ENCODE peak calls at places on chromosomes 4 and X, in five cellular contexts. One of them, this sample, is unnamed.

GRCh38 chr4:98377626-98378025 is 116.4 kb downstream of the RAP1GDS1 start:
- DNase-seq in mammary epithelial cell: no peak
- DNase-seq in Karpas-422: peak; percentile 57
- DNase-seq in pancreas: no peak
- DNase-seq in GM23338: no peak
- DNase-seq in this sample: no peak

GRCh38 chr4:11566440-11567022 is 137.8 kb upstream of the HS3ST1 start:
- DNase-seq in mammary epithelial cell: no peak
- DNase-seq in Karpas-422: no peak
- DNase-seq in pancreas: no peak
- DNase-seq in GM23338: no peak
- DNase-seq in this sample: no peak

GRCh38 chrX:9456250-9457074 is 8.4 kb upstream of the TBL1X start:
- DNase-seq in mammary epithelial cell: no peak
- DNase-seq in Karpas-422: no peak
- DNase-seq in pancreas: no peak
- DNase-seq in GM23338: no peak
- DNase-seq in this sample: no peak

GRCh38 chrX:140709421-140709846 is at the start of gene LINC00632:
- DNase-seq in mammary epithelial cell: no peak
- DNase-seq in Karpas-422: no peak
- DNase-seq in pancreas: no peak
- DNase-seq in GM23338: peak; percentile 53
- DNase-seq in this sample: no peak

GRCh38 chrX:68832516-68833447 is 4.0 kb downstream of the EFNB1 start:
- DNase-seq in mammary epithelial cell: no peak
- DNase-seq in Karpas-422: no peak
- DNase-seq in pancreas: no peak
- DNase-seq in GM23338: peak; percentile 25
- DNase-seq in this sample: peak; percentile 58

GRCh38 chrX:14872355-14872754 is 514 bp downstream of the FANCB start:
- DNase-seq in mammary epithelial cell: no peak
- DNase-seq in Karpas-422: peak; percentile 70
- DNase-seq in pancreas: no peak
- DNase-seq in GM23338: peak; percentile 1
- DNase-seq in this sample: no peak

GRCh38 chrX:151396042-151396826 is 772 bp upstream of the VMA21 start:
- DNase-seq in mammary epithelial cell: no peak
- DNase-seq in Karpas-422: peak; percentile 52
- DNase-seq in pancreas: no peak
- DNase-seq in GM23338: peak; percentile 27
- DNase-seq in this sample: no peak

GRCh38 chrX:124736553-124737240 is 390.3 kb downstream of the SH2D1A start:
- DNase-seq in mammary epithelial cell: no peak
- DNase-seq in Karpas-422: no peak
- DNase-seq in pancreas: no peak
- DNase-seq in GM23338: peak; percentile 89
- DNase-seq in this sample: no peak

GRCh38 chr4:157314906-157315305 is 94.4 kb downstream of the GRIA2 start:
- DNase-seq in mammary epithelial cell: no peak
- DNase-seq in Karpas-422: no peak
- DNase-seq in pancreas: no peak
- DNase-seq in GM23338: no peak
- DNase-seq in this sample: no peak

GRCh38 chr4:173231916-173232315 is 63.3 kb downstream of the GALNT7 start:
- DNase-seq in mammary epithelial cell: peak; percentile 32
- DNase-seq in Karpas-422: no peak
- DNase-seq in pancreas: no peak
- DNase-seq in GM23338: no peak
- DNase-seq in this sample: no peak

GRCh38 chr4:118834070-118834469 is 1.9 kb downstream of the SEC24D start:
- DNase-seq in mammary epithelial cell: no peak
- DNase-seq in Karpas-422: no peak
- DNase-seq in pancreas: no peak
- DNase-seq in GM23338: no peak
- DNase-seq in this sample: no peak

GRCh38 chr4:105135746-105136145 is 10.9 kb upstream of the TET2 start:
- DNase-seq in mammary epithelial cell: no peak
- DNase-seq in Karpas-422: no peak
- DNase-seq in pancreas: no peak
- DNase-seq in GM23338: peak; percentile 25
- DNase-seq in this sample: no peak

GRCh38 chrX:107153005-107153404 is 34.4 kb upstream of the RBM41 start:
- DNase-seq in mammary epithelial cell: no peak
- DNase-seq in Karpas-422: no peak
- DNase-seq in pancreas: no peak
- DNase-seq in GM23338: no peak
- DNase-seq in this sample: no peak

GRCh38 chr4:79609853-79610252 is 201.8 kb upstream of the GK2 start:
- DNase-seq in mammary epithelial cell: no peak
- DNase-seq in Karpas-422: no peak
- DNase-seq in pancreas: no peak
- DNase-seq in GM23338: no peak
- DNase-seq in this sample: no peak

GRCh38 chr4:150464523-150464922 is 117.4 kb upstream of the MAB21L2 start:
- DNase-seq in mammary epithelial cell: no peak
- DNase-seq in Karpas-422: no peak
- DNase-seq in pancreas: no peak
- DNase-seq in GM23338: no peak
- DNase-seq in this sample: no peak

GRCh38 chrX:38275615-38276014 is 51.7 kb downstream of the RPGR start:
- DNase-seq in mammary epithelial cell: peak; percentile 79
- DNase-seq in Karpas-422: no peak
- DNase-seq in pancreas: no peak
- DNase-seq in GM23338: no peak
- DNase-seq in this sample: no peak

GRCh38 chrX:133402042-133402453 is 13.2 kb downstream of the GPC4 start:
- DNase-seq in mammary epithelial cell: peak; percentile 20
- DNase-seq in Karpas-422: no peak
- DNase-seq in pancreas: no peak
- DNase-seq in GM23338: no peak
- DNase-seq in this sample: no peak

GRCh38 chrX:49172280-49172780 is 632 bp downstream of the PLP2 start:
- DNase-seq in mammary epithelial cell: peak; percentile 85
- DNase-seq in Karpas-422: peak; percentile 90
- DNase-seq in pancreas: peak; percentile 88
- DNase-seq in GM23338: peak; percentile 57
- DNase-seq in this sample: peak; percentile 90

GRCh38 chrX:50827996-50828395 is 14.0 kb upstream of the SHROOM4 start:
- DNase-seq in mammary epithelial cell: peak; percentile 85
- DNase-seq in Karpas-422: no peak
- DNase-seq in pancreas: no peak
- DNase-seq in GM23338: no peak
- DNase-seq in this sample: no peak

GRCh38 chrX:23610491-23610890 is 56.8 kb upstream of the PRDX4 start:
- DNase-seq in mammary epithelial cell: peak; percentile 8
- DNase-seq in Karpas-422: no peak
- DNase-seq in pancreas: no peak
- DNase-seq in GM23338: no peak
- DNase-seq in this sample: no peak

GRCh38 chrX:11257711-11258110 is 35.5 kb upstream of the AMELX start:
- DNase-seq in mammary epithelial cell: no peak
- DNase-seq in Karpas-422: no peak
- DNase-seq in pancreas: no peak
- DNase-seq in GM23338: no peak
- DNase-seq in this sample: no peak

GRCh38 chrX:109393859-109394258 is 88.0 kb downstream of the GUCY2F start:
- DNase-seq in mammary epithelial cell: peak; percentile 12
- DNase-seq in Karpas-422: peak; percentile 64
- DNase-seq in pancreas: no peak
- DNase-seq in GM23338: peak; percentile 52
- DNase-seq in this sample: no peak

GRCh38 chrX:129115104-129115503 is 408.2 kb downstream of the SMARCA1 start:
- DNase-seq in mammary epithelial cell: peak; percentile 0
- DNase-seq in Karpas-422: peak; percentile 82
- DNase-seq in pancreas: no peak
- DNase-seq in GM23338: peak; percentile 82
- DNase-seq in this sample: no peak

GRCh38 chr4:144645621-144646522 is at the start of gene HHIP:
- DNase-seq in mammary epithelial cell: peak; percentile 16
- DNase-seq in Karpas-422: no peak
- DNase-seq in pancreas: peak; percentile 67
- DNase-seq in GM23338: peak; percentile 72
- DNase-seq in this sample: peak; percentile 62

GRCh38 chr4:8160233-8160560 is 1.6 kb upstream of the ABLIM2 start:
- DNase-seq in mammary epithelial cell: no peak
- DNase-seq in Karpas-422: no peak
- DNase-seq in pancreas: peak; percentile 70
- DNase-seq in GM23338: no peak
- DNase-seq in this sample: no peak
- H3K4me1 ChIP-seq in mammary epithelial cell: peaks cover 23% of the 10 kb centered on the region
- H3K4me1 ChIP-seq in Karpas-422: peaks cover 16% of the 10 kb centered on the region
- H3K4me1 ChIP-seq in pancreas: peaks cover 10% of the 10 kb centered on the region
- H3K4me1 ChIP-seq in GM23338: no peaks in the 10 kb centered on the region
- H3K4me1 ChIP-seq in this sample: peaks cover 24% of the 10 kb centered on the region

DNA sequence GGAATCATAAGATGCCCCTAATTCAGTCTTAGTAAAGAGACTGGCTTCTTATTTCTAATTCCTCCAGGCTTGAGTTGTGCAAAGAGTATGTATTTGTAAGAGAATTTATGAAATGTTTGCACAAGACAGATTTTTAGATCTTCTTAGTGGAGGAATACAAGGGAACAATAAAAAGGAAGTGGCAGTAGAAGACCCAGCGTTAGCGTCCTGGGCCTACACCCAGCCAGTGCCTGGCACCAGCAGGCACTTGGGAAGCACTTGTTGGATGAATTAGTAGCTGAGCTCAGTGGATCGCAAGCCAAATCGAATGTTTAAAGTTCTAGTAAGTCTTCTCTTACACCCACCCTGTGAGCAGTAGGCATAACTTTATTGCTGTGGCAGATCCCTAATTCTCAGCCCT is 157.4 kb downstream of the PTTG2 start:
- DNase-seq in mammary epithelial cell: no peak
- DNase-seq in Karpas-422: no peak
- DNase-seq in pancreas: no peak
- DNase-seq in GM23338: no peak
- DNase-seq in this sample: no peak
- H3K36me3 ChIP-seq in mammary epithelial cell: no peaks in the 10 kb centered on the region
- H3K36me3 ChIP-seq in Karpas-422: no peaks in the 10 kb centered on the region
- H3K36me3 ChIP-seq in pancreas: no peaks in the 10 kb centered on the region
- H3K36me3 ChIP-seq in GM23338: no peaks in the 10 kb centered on the region
- H3K36me3 ChIP-seq in this sample: peaks cover 32% of the 10 kb centered on the region

DNA sequence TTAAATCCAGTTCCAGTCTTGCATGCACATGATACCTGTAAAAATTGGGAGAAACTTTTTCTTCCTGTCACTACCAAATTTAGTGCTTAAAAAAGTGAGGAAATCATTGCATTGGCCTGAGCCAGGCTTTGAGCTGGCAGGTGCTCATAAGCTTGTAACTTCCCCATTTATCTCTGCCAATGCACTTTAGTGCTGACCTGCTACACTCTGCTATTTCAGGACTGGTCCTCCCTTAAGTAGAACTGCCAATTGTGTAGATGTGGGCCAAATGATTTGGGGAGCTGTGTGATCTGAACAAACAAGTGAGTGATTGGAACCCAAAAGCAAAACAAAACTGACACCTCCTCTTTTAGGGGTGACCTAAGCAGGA is 51.8 kb downstream of the ZNF827 start:
- DNase-seq in mammary epithelial cell: no peak
- DNase-seq in Karpas-422: peak; percentile 82
- DNase-seq in pancreas: no peak
- DNase-seq in GM23338: no peak
- DNase-seq in this sample: no peak
- H3K4me1 ChIP-seq in mammary epithelial cell: peaks cover 9% of the 10 kb centered on the region
- H3K4me1 ChIP-seq in Karpas-422: peaks cover 94% of the 10 kb centered on the region
- H3K4me1 ChIP-seq in pancreas: no peaks in the 10 kb centered on the region
- H3K4me1 ChIP-seq in GM23338: peaks cover 69% of the 10 kb centered on the region
- H3K4me1 ChIP-seq in this sample: peaks cover 29% of the 10 kb centered on the region

GRCh38 chr4:75769044-75769443 is 44.7 kb downstream of the USO1 start:
- DNase-seq in mammary epithelial cell: no peak
- DNase-seq in Karpas-422: no peak
- DNase-seq in pancreas: no peak
- DNase-seq in GM23338: no peak
- DNase-seq in this sample: no peak
- H3K36me3 ChIP-seq in mammary epithelial cell: peaks cover 23% of the 10 kb centered on the region
- H3K36me3 ChIP-seq in Karpas-422: peaks cover 17% of the 10 kb centered on the region
- H3K36me3 ChIP-seq in pancreas: peaks cover 14% of the 10 kb centered on the region
- H3K36me3 ChIP-seq in GM23338: peaks cover 53% of the 10 kb centered on the region
- H3K36me3 ChIP-seq in this sample: peaks cover 50% of the 10 kb centered on the region

GRCh38 chrX:154732421-154733071 is 18.3 kb downstream of the GAB3 start:
- DNase-seq in mammary epithelial cell: peak; percentile 51
- DNase-seq in Karpas-422: no peak
- DNase-seq in pancreas: no peak
- DNase-seq in GM23338: no peak
- DNase-seq in this sample: no peak

GRCh38 chrX:154731203-154731602 is 19.7 kb downstream of the GAB3 start:
- DNase-seq in mammary epithelial cell: no peak
- DNase-seq in Karpas-422: no peak
- DNase-seq in pancreas: no peak
- DNase-seq in GM23338: no peak
- DNase-seq in this sample: no peak

GRCh38 chrX:154730271-154730883 is 20.5 kb downstream of the GAB3 start:
- DNase-seq in mammary epithelial cell: no peak
- DNase-seq in Karpas-422: no peak
- DNase-seq in pancreas: no peak
- DNase-seq in GM23338: no peak
- DNase-seq in this sample: no peak

GRCh38 chrX:154733072-154733425 is 17.8 kb downstream of the GAB3 start:
- DNase-seq in mammary epithelial cell: no peak
- DNase-seq in Karpas-422: no peak
- DNase-seq in pancreas: no peak
- DNase-seq in GM23338: no peak
- DNase-seq in this sample: no peak

GRCh38 chrX:154731881-154732280 is 19.0 kb downstream of the GAB3 start:
- DNase-seq in mammary epithelial cell: no peak
- DNase-seq in Karpas-422: no peak
- DNase-seq in pancreas: no peak
- DNase-seq in GM23338: no peak
- DNase-seq in this sample: no peak
- H3K4me1 ChIP-seq in mammary epithelial cell: peaks cover 55% of the 10 kb centered on the region
- H3K4me1 ChIP-seq in Karpas-422: peaks cover 9% of the 10 kb centered on the region
- H3K4me1 ChIP-seq in pancreas: no peaks in the 10 kb centered on the region
- H3K4me1 ChIP-seq in GM23338: no peaks in the 10 kb centered on the region
- H3K4me1 ChIP-seq in this sample: no peaks in the 10 kb centered on the region

DNA sequence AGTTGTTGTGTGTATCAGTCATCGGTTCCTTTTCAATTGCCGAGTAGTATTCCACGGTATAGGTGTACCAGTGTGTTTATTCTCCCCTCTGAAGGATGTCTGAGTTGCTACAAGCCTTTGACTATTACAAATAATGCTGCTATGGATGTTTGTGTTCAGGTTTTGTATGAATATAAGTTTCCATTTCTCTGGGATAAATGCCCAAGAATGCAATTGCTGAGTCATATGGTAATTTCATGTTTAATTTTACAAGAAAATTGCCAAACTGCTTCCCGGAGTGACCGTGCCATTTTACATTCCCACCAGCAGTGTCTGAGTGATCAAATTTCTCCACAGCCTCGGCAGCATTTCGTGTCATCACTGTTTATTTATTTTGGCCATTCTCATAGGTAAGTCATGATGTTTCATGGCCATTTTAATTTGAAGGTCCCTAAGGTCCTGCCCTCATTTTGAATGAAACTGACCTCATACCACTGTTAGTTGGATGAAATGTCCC is 73.9 kb downstream of the IRF2 start:
- DNase-seq in mammary epithelial cell: peak; percentile 92
- DNase-seq in Karpas-422: no peak
- DNase-seq in pancreas: no peak
- DNase-seq in GM23338: no peak
- DNase-seq in this sample: no peak
- H3K36me3 ChIP-seq in mammary epithelial cell: peaks cover 10% of the 10 kb centered on the region
- H3K36me3 ChIP-seq in Karpas-422: no peaks in the 10 kb centered on the region
- H3K36me3 ChIP-seq in pancreas: peaks cover 10% of the 10 kb centered on the region
- H3K36me3 ChIP-seq in GM23338: peaks cover 12% of the 10 kb centered on the region
- H3K36me3 ChIP-seq in this sample: peaks cover 23% of the 10 kb centered on the region

GRCh38 chr4:153533387-153533786 is 67.2 kb downstream of the TMEM131L start:
- DNase-seq in mammary epithelial cell: no peak
- DNase-seq in Karpas-422: no peak
- DNase-seq in pancreas: no peak
- DNase-seq in GM23338: no peak
- DNase-seq in this sample: no peak
- H3K4me1 ChIP-seq in mammary epithelial cell: no peaks in the 10 kb centered on the region
- H3K4me1 ChIP-seq in Karpas-422: peaks cover 58% of the 10 kb centered on the region
- H3K4me1 ChIP-seq in pancreas: peaks cover 36% of the 10 kb centered on the region
- H3K4me1 ChIP-seq in GM23338: peaks cover 63% of the 10 kb centered on the region
- H3K4me1 ChIP-seq in this sample: peaks cover 51% of the 10 kb centered on the region

This sample was measured in sigmoid colon.